ENCODE peak calls at places on chromosomes 1 and 21, in nine cellular contexts. D, O, K, T, Y, A, M, X and R are unnamed samples.

GRCh38 chr1:147613506-147613905 is 56.8 kb downstream of the ACP6 start:
- DNase-seq in D (peak; percentile 16), O (no peak), K (no peak), T (no peak), Y (no peak), A (peak; percentile 40), M (no peak), X (no peak), R (peak; percentile 49)

GRCh38 chr1:179015396-179015795 is 10.3 kb upstream of the FAM20B start:
- DNase-seq in D (no peak), O (no peak), K (no peak), T (no peak), Y (no peak), A (no peak), M (no peak), X (no peak), R (no peak)

GRCh38 chr1:108504447-108504846 is 54.3 kb downstream of the NBPF6 start:
- DNase-seq in D (no peak), O (no peak), K (no peak), T (no peak), Y (no peak), A (no peak), M (no peak), X (no peak), R (no peak)

GRCh38 chr1:193697105-193697762 is 510.8 kb upstream of the B3GALT2 start:
- DNase-seq in D (no peak), O (no peak), K (no peak), T (no peak), Y (no peak), A (no peak), M (no peak), X (no peak), R (no peak)

GRCh38 chr1:190373705-190374336 is 103.8 kb downstream of the BRINP3 start:
- DNase-seq in D (peak; percentile 6), O (no peak), K (no peak), T (peak; percentile 37), Y (no peak), A (peak; percentile 50), M (no peak), X (no peak), R (peak; percentile 40)

GRCh38 chr1:150576794-150577556 is 2.4 kb downstream of the MCL1 start:
- DNase-seq in D (no peak), O (no peak), K (no peak), T (peak; percentile 11), Y (no peak), A (peak; percentile 60), M (no peak), X (no peak), R (peak; percentile 46)

GRCh38 chr21:46368533-46369285 is 44.8 kb downstream of the PCNT start:
- DNase-seq in D (no peak), O (no peak), K (peak; percentile 62), T (no peak), Y (no peak), A (no peak), M (no peak), X (no peak), R (no peak)

GRCh38 chr1:185853739-185854138 is 119.5 kb downstream of the HMCN1 start:
- DNase-seq in D (peak; percentile 86), O (no peak), K (no peak), T (no peak), Y (no peak), A (peak; percentile 78), M (no peak), X (no peak), R (peak; percentile 91)

GRCh38 chr1:81706650-81707435 is 93.9 kb upstream of the ADGRL2 start:
- DNase-seq in D (peak; percentile 80), O (no peak), K (no peak), T (no peak), Y (no peak), A (peak; percentile 59), M (no peak), X (no peak), R (peak; percentile 88)

GRCh38 chr1:196445775-196446174 is 162.5 kb downstream of the KCNT2 start:
- DNase-seq in D (no peak), O (no peak), K (no peak), T (no peak), Y (no peak), A (no peak), M (no peak), X (no peak), R (no peak)

GRCh38 chr1:104028670-104029069 is 279.0 kb downstream of the AMY1C start:
- DNase-seq in D (no peak), O (no peak), K (no peak), T (no peak), Y (no peak), A (no peak), M (no peak), X (no peak), R (no peak)

GRCh38 chr21:14545906-14546480 is at the start of gene SAMSN1:
- DNase-seq in D (no peak), O (peak; percentile 13), K (no peak), T (no peak), Y (no peak), A (peak; percentile 42), M (no peak), X (no peak), R (peak; percentile 33)

GRCh38 chr1:62325076-62325475 is 5.8 kb upstream of the KANK4 start:
- DNase-seq in D (peak; percentile 78), O (no peak), K (peak; percentile 12), T (peak; percentile 52), Y (no peak), A (peak; percentile 52), M (no peak), X (no peak), R (peak; percentile 85)

DNA sequence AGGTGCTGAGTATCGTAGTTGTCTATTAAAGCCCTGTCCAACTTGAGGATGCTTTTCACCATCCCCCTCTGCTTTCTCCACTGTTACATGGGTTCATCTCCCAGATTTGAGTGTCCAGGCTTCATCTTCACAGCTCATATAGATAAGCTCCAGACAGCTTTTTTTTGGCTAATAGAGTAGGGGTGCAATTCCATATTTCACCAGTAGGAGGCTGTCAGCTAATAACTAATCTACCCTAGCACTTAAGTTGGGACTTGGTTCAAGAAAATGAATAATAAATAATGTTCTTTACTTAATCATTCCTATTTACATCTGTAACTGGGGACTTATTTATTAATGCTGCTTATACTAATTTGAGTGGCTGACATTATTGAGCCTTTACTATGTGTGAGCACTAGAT is 124.5 kb downstream of the IGSF21 start:
- DNase-seq in D (no peak), O (no peak), K (no peak), T (no peak), Y (no peak), A (no peak), M (no peak), X (no peak), R (no peak)
- TF ChIP-seq CTCF in D (peak; percentile 11), O (no peak), K (no peak), T (no peak), Y (peak; percentile 10), A (peak; percentile 42), M (peak; percentile 14), X (no peak), R (peak; percentile 53)

DNA sequence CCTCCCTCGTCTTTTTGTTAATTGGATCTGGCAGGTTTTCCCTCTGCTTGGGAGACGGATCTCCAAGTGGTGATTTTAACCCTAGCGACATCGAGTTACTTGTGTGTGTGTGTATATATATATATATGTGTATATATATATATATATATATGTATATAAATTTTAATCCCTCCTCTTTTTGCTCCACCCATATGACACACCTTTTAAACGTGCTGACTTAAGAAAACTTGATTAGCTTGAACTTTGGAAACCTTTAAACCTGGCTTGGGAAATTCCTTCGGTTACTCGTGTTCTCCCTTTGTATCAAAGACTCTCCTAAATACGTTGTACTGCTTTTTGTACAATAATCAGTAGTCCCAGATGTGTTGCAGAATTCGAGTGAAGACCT is 1.2 kb downstream of the RNF11 start:
- DNase-seq in D (no peak), O (no peak), K (no peak), T (no peak), Y (no peak), A (no peak), M (no peak), X (no peak), R (no peak)
- H3K4me3 ChIP-seq in D (peak overlapping the region; percentile 100), O (peak overlapping the region; percentile 95), K (peak overlapping the region; percentile 97), T (peak overlapping the region; percentile 99), Y (peak overlapping the region; percentile 96), A (peak overlapping the region; percentile 67), M (peak overlapping the region; percentile 98), X (peak overlapping the region; percentile 99), R (peak overlapping the region; percentile 98)

DNA sequence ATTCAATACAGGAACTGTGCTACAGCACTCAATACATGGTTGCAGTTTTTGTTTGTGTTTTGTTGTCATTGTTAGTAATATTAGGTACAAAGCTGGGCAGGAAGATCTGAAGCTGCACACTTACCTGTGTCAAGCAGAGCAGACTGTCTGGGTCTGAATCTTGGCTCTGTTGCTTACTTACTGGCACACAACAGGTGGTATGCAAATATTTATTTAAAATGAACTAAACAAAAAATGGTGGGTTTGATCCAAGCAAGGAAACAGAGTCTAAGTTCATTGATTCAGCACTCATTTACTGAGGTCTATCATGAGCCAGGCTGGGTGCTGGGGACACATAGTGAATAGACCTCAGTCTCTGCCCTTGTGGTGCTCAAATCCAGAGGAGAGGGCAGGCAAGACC is 230.4 kb downstream of the OMA1 start:
- DNase-seq in D (no peak), O (no peak), K (no peak), T (no peak), Y (no peak), A (no peak), M (no peak), X (no peak), R (no peak)
- TF ChIP-seq CTCF in D (no peak), O (no peak), K (no peak), T (no peak), Y (no peak), A (no peak), M (no peak), X (no peak), R (no peak)

DNA sequence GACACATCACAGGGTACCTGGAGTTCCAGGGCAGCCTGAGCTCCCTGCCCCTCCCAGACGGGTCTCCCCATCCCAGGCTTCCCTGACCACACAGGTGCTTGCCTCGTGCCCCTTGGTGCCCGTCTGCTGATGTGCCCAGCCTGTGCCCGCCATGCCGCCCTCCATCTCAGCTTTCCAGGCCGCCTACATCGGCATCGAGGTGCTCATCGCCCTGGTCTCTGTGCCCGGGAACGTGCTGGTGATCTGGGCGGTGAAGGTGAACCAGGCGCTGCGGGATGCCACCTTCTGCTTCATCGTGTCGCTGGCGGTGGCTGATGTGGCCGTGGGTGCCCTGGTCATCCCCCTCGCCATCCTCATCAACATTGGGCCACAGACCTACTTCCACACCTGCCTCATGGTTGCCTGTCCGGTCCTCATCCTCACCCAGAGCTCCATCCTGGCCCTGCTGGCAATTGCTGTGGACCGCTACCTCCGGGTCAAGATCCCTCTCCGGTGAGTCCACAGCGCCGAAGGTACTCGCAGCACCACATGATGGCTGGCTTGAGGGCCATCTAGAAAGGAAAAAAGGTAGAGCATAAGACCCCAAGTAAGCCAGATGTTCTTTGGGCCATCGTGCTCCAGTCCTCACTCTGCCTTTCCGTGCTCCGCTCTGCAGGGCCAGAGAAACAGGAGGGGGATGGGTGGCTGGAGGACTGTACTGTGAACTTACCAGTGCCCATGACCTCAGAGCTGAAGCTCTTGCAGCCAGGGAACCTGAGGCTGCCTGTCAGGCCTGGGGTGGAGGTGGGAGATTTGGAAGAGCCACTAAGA is 1.4 kb downstream of the ADORA1 start:
- DNase-seq in D (no peak), O (no peak), K (no peak), T (peak; percentile 4), Y (no peak), A (no peak), M (peak; percentile 55), X (no peak), R (no peak)
- H3K4me3 ChIP-seq in D (peak overlapping the region; percentile 61), O (no peak overlapping the region), K (peak overlapping the region; percentile 64), T (no peak overlapping the region), Y (peak overlapping the region; percentile 73), A (no peak overlapping the region), M (peak overlapping the region; percentile 47), X (peak overlapping the region; percentile 62), R (peak overlapping the region; percentile 58)